ENCODE peak calls at places on chromosomes 4 and X, in seven cellular contexts. Q is mesendoderm; T is A549; I is naive thymus-derived CD4-positive, alpha-beta T cell; A is hepatocyte; O is sigmoid colon; M is pancreas. Y is an unnamed sample.

GRCh38 chr4:56128231-56128630 is 179.5 kb downstream of the CEP135 start:
- DNase-seq in Q (no peak), T (no peak), I (no peak), A (no peak), O (no peak), M (no peak), Y (no peak)

GRCh38 chrX:31237189-31237588 is 165.3 kb upstream of the FTHL17 start:
- DNase-seq in Q (no peak), T (no peak), I (no peak), A (no peak), O (no peak), M (no peak), Y (no peak)

GRCh38 chrX:16695079-16695676 is 17.3 kb downstream of the CTPS2 start:
- DNase-seq in Q (peak; percentile 43), T (peak; percentile 54), I (peak; percentile 54), A (peak; percentile 77), O (no peak), M (no peak), Y (peak; percentile 30)

GRCh38 chrX:31139966-31140365 is 68.1 kb upstream of the FTHL17 start:
- DNase-seq in Q (no peak), T (no peak), I (no peak), A (no peak), O (no peak), M (no peak), Y (no peak)

GRCh38 chr4:113869743-113870375 is 108.3 kb upstream of the CAMK2D start:
- DNase-seq in Q (no peak), T (no peak), I (no peak), A (peak; percentile 17), O (no peak), M (no peak), Y (no peak)

GRCh38 chrX:76439188-76439587 is 11.7 kb downstream of the MAGEE1 start:
- DNase-seq in Q (no peak), T (no peak), I (no peak), A (no peak), O (no peak), M (no peak), Y (no peak)

GRCh38 chr4:110371016-110371795 is 104.7 kb upstream of the ENPEP start:
- DNase-seq in Q (no peak), T (no peak), I (no peak), A (no peak), O (no peak), M (no peak), Y (no peak)

GRCh38 chr4:11480683-11481082 is 52.0 kb upstream of the HS3ST1 start:
- DNase-seq in Q (no peak), T (no peak), I (no peak), A (no peak), O (peak; percentile 69), M (no peak), Y (no peak)

GRCh38 chr4:7347981-7348380 is 86.7 kb downstream of the PSAPL1 start:
- DNase-seq in Q (no peak), T (peak; percentile 51), I (no peak), A (no peak), O (no peak), M (no peak), Y (no peak)

GRCh38 chr4:114364857-114365256 is 233.8 kb upstream of the UGT8 start:
- DNase-seq in Q (peak; percentile 97), T (peak; percentile 7), I (no peak), A (no peak), O (no peak), M (no peak), Y (no peak)

GRCh38 chr4:100356172-100356571 is 161.7 kb downstream of the EMCN start:
- DNase-seq in Q (no peak), T (no peak), I (no peak), A (no peak), O (no peak), M (no peak), Y (no peak)

GRCh38 chrX:137171626-137172025 is 137.8 kb upstream of the GPR101 start:
- DNase-seq in Q (no peak), T (no peak), I (no peak), A (no peak), O (no peak), M (no peak), Y (no peak)

GRCh38 chr4:147539959-147540358 is 59.1 kb downstream of the EDNRA start:
- DNase-seq in Q (no peak), T (no peak), I (no peak), A (no peak), O (no peak), M (no peak), Y (no peak)

GRCh38 chr4:160235771-160236170 is 1132.9 kb downstream of the RAPGEF2 start:
- DNase-seq in Q (no peak), T (no peak), I (no peak), A (no peak), O (no peak), M (no peak), Y (no peak)

GRCh38 chr4:55884093-55884850 is 30.8 kb downstream of the EXOC1 start:
- DNase-seq in Q (peak; percentile 27), T (no peak), I (no peak), A (no peak), O (no peak), M (no peak), Y (no peak)

GRCh38 chr4:168304744-168305459 is 13.7 kb downstream of the DDX60 start:
- DNase-seq in Q (no peak), T (peak; percentile 76), I (no peak), A (no peak), O (no peak), M (no peak), Y (no peak)

GRCh38 chr4:169147217-169147616 is 123.5 kb downstream of the SH3RF1 start:
- DNase-seq in Q (no peak), T (no peak), I (no peak), A (no peak), O (no peak), M (no peak), Y (no peak)

GRCh38 chrX:150352581-150352980 is 10.5 kb upstream of the MAMLD1 start:
- DNase-seq in Q (no peak), T (no peak), I (no peak), A (no peak), O (no peak), M (no peak), Y (no peak)

GRCh38 chr4:4606321-4606720 is 64.5 kb upstream of the STX18 start:
- DNase-seq in Q (no peak), T (peak; percentile 7), I (no peak), A (no peak), O (no peak), M (no peak), Y (no peak)

GRCh38 chrX:110569506-110569905 is 210.9 kb downstream of the RTL9 start:
- DNase-seq in Q (peak; percentile 28), T (no peak), I (no peak), A (no peak), O (no peak), M (no peak), Y (no peak)

GRCh38 chr4:103720661-103721060 is 876 bp upstream of the TACR3 start:
- DNase-seq in Q (no peak), T (no peak), I (no peak), A (no peak), O (no peak), M (no peak), Y (no peak)

GRCh38 chrX:121307441-121307840 is 260.0 kb downstream of the GLUD2 start:
- DNase-seq in Q (no peak), T (no peak), I (no peak), A (no peak), O (no peak), M (no peak), Y (no peak)

GRCh38 chr4:101252721-101253120 is 94.6 kb downstream of the PPP3CA start:
- DNase-seq in Q (peak; percentile 35), T (no peak), I (no peak), A (no peak), O (no peak), M (no peak), Y (no peak)

GRCh38 chr4:83219344-83219990 is 65.1 kb downstream of the COQ2 start:
- DNase-seq in Q (no peak), T (no peak), I (peak; percentile 52), A (no peak), O (no peak), M (no peak), Y (no peak)

GRCh38 chrX:100216083-100216482 is 194.0 kb downstream of the PCDH19 start:
- DNase-seq in Q (no peak), T (no peak), I (no peak), A (no peak), O (no peak), M (no peak), Y (no peak)

GRCh38 chr4:159283697-159284492 is 181.0 kb downstream of the RAPGEF2 start:
- DNase-seq in Q (peak; percentile 96), T (peak; percentile 51), I (no peak), A (no peak), O (no peak), M (no peak), Y (no peak)

GRCh38 chr4:164384416-164384815 is 369.5 kb upstream of the SMIM31 start:
- DNase-seq in Q (no peak), T (no peak), I (no peak), A (no peak), O (no peak), M (no peak), Y (no peak)

GRCh38 chr4:164381859-164382258 is 372.1 kb upstream of the SMIM31 start:
- DNase-seq in Q (no peak), T (no peak), I (no peak), A (no peak), O (no peak), M (no peak), Y (no peak)

GRCh38 chr4:164379694-164380093 is 374.2 kb upstream of the SMIM31 start:
- DNase-seq in Q (peak; percentile 6), T (no peak), I (no peak), A (no peak), O (no peak), M (no peak), Y (no peak)

GRCh38 chr4:164383187-164384181 is 370.4 kb upstream of the SMIM31 start:
- DNase-seq in Q (peak; percentile 62), T (peak; percentile 0), I (no peak), A (peak; percentile 81), O (peak; percentile 63), M (peak; percentile 69), Y (no peak)
- H3K4me3 ChIP-seq in Q (peak overlapping the region; percentile 57), T (no peak overlapping the region), I (no peak overlapping the region), A (peak overlapping the region; percentile 64), O (peak overlapping the region; percentile 51), M (no peak overlapping the region), Y (no peak overlapping the region)

GRCh38 chr4:153506972-153507678 is 41.0 kb downstream of the TMEM131L start:
- DNase-seq in Q (no peak), T (no peak), I (no peak), A (no peak), O (no peak), M (no peak), Y (no peak)
- H3K4me1 ChIP-seq in Q (no peaks in the 10 kb centered on the region), T (peaks cover 8% of the 10 kb centered on the region), I (peaks cover 52% of the 10 kb centered on the region), A (no peaks in the 10 kb centered on the region), O (peaks cover 13% of the 10 kb centered on the region), M (peaks cover 4% of the 10 kb centered on the region), Y (peaks cover 35% of the 10 kb centered on the region)

DNA sequence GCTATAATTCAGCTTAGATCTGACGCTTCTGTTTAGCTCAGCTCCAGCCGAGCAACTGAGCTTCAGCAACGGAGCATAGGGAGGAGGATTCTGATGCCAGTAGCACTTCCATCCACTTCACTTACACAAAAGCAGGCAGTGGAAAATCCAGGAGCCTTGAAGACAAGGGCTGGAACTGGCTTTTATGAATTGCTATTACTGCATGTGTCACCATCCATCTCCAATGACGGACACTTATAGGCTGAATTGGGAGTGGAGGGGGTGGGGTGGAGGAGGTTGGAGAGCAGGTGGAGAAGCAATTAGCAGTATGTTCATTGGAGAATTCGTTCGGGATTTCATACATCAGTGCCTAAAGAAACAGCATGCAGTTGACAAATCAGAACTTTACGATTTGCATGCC is 15.6 kb downstream of the ENOX2 start:
- DNase-seq in Q (no peak), T (no peak), I (no peak), A (no peak), O (no peak), M (no peak), Y (no peak)
- H3K4me3 ChIP-seq in Q (no peak overlapping the region), T (no peak overlapping the region), I (no peak overlapping the region), A (no peak overlapping the region), O (no peak overlapping the region), M (no peak overlapping the region), Y (no peak overlapping the region)

GRCh38 chr4:173176010-173176409 is 7.4 kb downstream of the GALNT7 start:
- DNase-seq in Q (peak; percentile 64), T (no peak), I (no peak), A (no peak), O (no peak), M (no peak), Y (no peak)
- H3K4me1 ChIP-seq in Q (peaks cover 23% of the 10 kb centered on the region), T (peaks cover 81% of the 10 kb centered on the region), I (no peaks in the 10 kb centered on the region), A (peaks cover 4% of the 10 kb centered on the region), O (peaks cover 4% of the 10 kb centered on the region), M (peaks cover 10% of the 10 kb centered on the region), Y (peaks cover 5% of the 10 kb centered on the region)